ENCODE peak calls at places on chromosomes 12 and 14, in six cellular contexts. One of them, this sample, is unnamed.

GRCh38 chr12:49200882-49201594 is 12.2 kb upstream of the TUBA1A start:
- DNase-seq in SK-N-MC: peak
- DNase-seq in HepG2: no peak
- DNase-seq in uterus: peak
- DNase-seq in kidney: no peak
- DNase-seq in WERI-Rb-1: no peak
- DNase-seq in this sample: peak

GRCh38 chr14:38291681-38292459 is 36.0 kb upstream of the CLEC14A start:
- DNase-seq in SK-N-MC: no peak
- DNase-seq in HepG2: no peak
- DNase-seq in uterus: no peak
- DNase-seq in kidney: no peak
- DNase-seq in WERI-Rb-1: no peak
- DNase-seq in this sample: no peak

GRCh38 chr12:100348657-100349454 is 8.0 kb upstream of the SLC17A8 start:
- DNase-seq in SK-N-MC: peak
- DNase-seq in HepG2: peak
- DNase-seq in uterus: no peak
- DNase-seq in kidney: no peak
- DNase-seq in WERI-Rb-1: no peak
- DNase-seq in this sample: peak

GRCh38 chr12:130816055-130816454 is 23.0 kb downstream of the STX2 start:
- DNase-seq in SK-N-MC: no peak
- DNase-seq in HepG2: no peak
- DNase-seq in uterus: no peak
- DNase-seq in kidney: no peak
- DNase-seq in WERI-Rb-1: no peak
- DNase-seq in this sample: no peak

GRCh38 chr14:72903707-72904106 is 9.8 kb upstream of the DPF3 start:
- DNase-seq in SK-N-MC: no peak
- DNase-seq in HepG2: no peak
- DNase-seq in uterus: no peak
- DNase-seq in kidney: no peak
- DNase-seq in WERI-Rb-1: no peak
- DNase-seq in this sample: no peak

GRCh38 chr12:117760990-117761389 is 207.8 kb downstream of the KSR2 start:
- DNase-seq in SK-N-MC: no peak
- DNase-seq in HepG2: no peak
- DNase-seq in uterus: no peak
- DNase-seq in kidney: peak
- DNase-seq in WERI-Rb-1: no peak
- DNase-seq in this sample: no peak

GRCh38 chr12:6264402-6265037 is 46.0 kb upstream of the PLEKHG6 start:
- DNase-seq in SK-N-MC: no peak
- DNase-seq in HepG2: no peak
- DNase-seq in uterus: no peak
- DNase-seq in kidney: peak
- DNase-seq in WERI-Rb-1: no peak
- DNase-seq in this sample: peak

GRCh38 chr14:69345402-69345801 is 52.7 kb downstream of the ERH start:
- DNase-seq in SK-N-MC: no peak
- DNase-seq in HepG2: no peak
- DNase-seq in uterus: no peak
- DNase-seq in kidney: no peak
- DNase-seq in WERI-Rb-1: peak
- DNase-seq in this sample: peak

GRCh38 chr12:46351861-46352595 is 20.5 kb downstream of the SLC38A2 start:
- DNase-seq in SK-N-MC: no peak
- DNase-seq in HepG2: no peak
- DNase-seq in uterus: no peak
- DNase-seq in kidney: no peak
- DNase-seq in WERI-Rb-1: no peak
- DNase-seq in this sample: no peak

GRCh38 chr14:59362533-59362932 is 102.6 kb downstream of the GPR135 start:
- DNase-seq in SK-N-MC: no peak
- DNase-seq in HepG2: no peak
- DNase-seq in uterus: no peak
- DNase-seq in kidney: no peak
- DNase-seq in WERI-Rb-1: no peak
- DNase-seq in this sample: peak

GRCh38 chr12:19498099-19498498 is 58.8 kb downstream of the AEBP2 start:
- DNase-seq in SK-N-MC: no peak
- DNase-seq in HepG2: no peak
- DNase-seq in uterus: no peak
- DNase-seq in kidney: no peak
- DNase-seq in WERI-Rb-1: no peak
- DNase-seq in this sample: no peak

GRCh38 chr14:77849711-77850110 is 49.8 kb downstream of the ADCK1 start:
- DNase-seq in SK-N-MC: no peak
- DNase-seq in HepG2: no peak
- DNase-seq in uterus: no peak
- DNase-seq in kidney: no peak
- DNase-seq in WERI-Rb-1: no peak
- DNase-seq in this sample: no peak

GRCh38 chr14:39873793-39874192 is 441.6 kb upstream of the FBXO33 start:
- DNase-seq in SK-N-MC: no peak
- DNase-seq in HepG2: no peak
- DNase-seq in uterus: no peak
- DNase-seq in kidney: no peak
- DNase-seq in WERI-Rb-1: no peak
- DNase-seq in this sample: no peak

GRCh38 chr12:110993425-110993824 is 73.0 kb upstream of the MYL2 start:
- DNase-seq in SK-N-MC: no peak
- DNase-seq in HepG2: no peak
- DNase-seq in uterus: no peak
- DNase-seq in kidney: no peak
- DNase-seq in WERI-Rb-1: no peak
- DNase-seq in this sample: no peak

GRCh38 chr12:64806593-64806992 is 17.9 kb upstream of the TBC1D30 start:
- DNase-seq in SK-N-MC: no peak
- DNase-seq in HepG2: no peak
- DNase-seq in uterus: no peak
- DNase-seq in kidney: no peak
- DNase-seq in WERI-Rb-1: no peak
- DNase-seq in this sample: no peak

GRCh38 chr14:92472860-92473259 is 40.7 kb upstream of the RIN3 start:
- DNase-seq in SK-N-MC: no peak
- DNase-seq in HepG2: no peak
- DNase-seq in uterus: no peak
- DNase-seq in kidney: no peak
- DNase-seq in WERI-Rb-1: no peak
- DNase-seq in this sample: no peak

GRCh38 chr14:48936352-48936751 is 649.8 kb downstream of the RPS29 start:
- DNase-seq in SK-N-MC: no peak
- DNase-seq in HepG2: no peak
- DNase-seq in uterus: no peak
- DNase-seq in kidney: no peak
- DNase-seq in WERI-Rb-1: peak
- DNase-seq in this sample: peak

GRCh38 chr12:51898937-51899336 is 8.4 kb upstream of the ACVRL1 start:
- DNase-seq in SK-N-MC: no peak
- DNase-seq in HepG2: no peak
- DNase-seq in uterus: no peak
- DNase-seq in kidney: peak
- DNase-seq in WERI-Rb-1: no peak
- DNase-seq in this sample: no peak

GRCh38 chr12:122471324-122472226 is 29.2 kb downstream of the ZCCHC8 start:
- DNase-seq in SK-N-MC: peak
- DNase-seq in HepG2: peak
- DNase-seq in uterus: peak
- DNase-seq in kidney: no peak
- DNase-seq in WERI-Rb-1: no peak
- DNase-seq in this sample: peak

GRCh38 chr14:104209985-104210520 is 71.7 kb downstream of the KIF26A start:
- DNase-seq in SK-N-MC: no peak
- DNase-seq in HepG2: no peak
- DNase-seq in uterus: no peak
- DNase-seq in kidney: peak
- DNase-seq in WERI-Rb-1: no peak
- DNase-seq in this sample: no peak

GRCh38 chr14:105123981-105124836 is 44.4 kb downstream of the JAG2 start:
- DNase-seq in SK-N-MC: no peak
- DNase-seq in HepG2: no peak
- DNase-seq in uterus: no peak
- DNase-seq in kidney: no peak
- DNase-seq in WERI-Rb-1: no peak
- DNase-seq in this sample: peak

GRCh38 chr12:58416211-58416610 is 474.8 kb downstream of the ATP23 start:
- DNase-seq in SK-N-MC: no peak
- DNase-seq in HepG2: no peak
- DNase-seq in uterus: no peak
- DNase-seq in kidney: no peak
- DNase-seq in WERI-Rb-1: no peak
- DNase-seq in this sample: no peak

GRCh38 chr12:65051196-65051595 is 69.9 kb downstream of the WIF1 start:
- DNase-seq in SK-N-MC: no peak
- DNase-seq in HepG2: no peak
- DNase-seq in uterus: no peak
- DNase-seq in kidney: no peak
- DNase-seq in WERI-Rb-1: no peak
- DNase-seq in this sample: no peak

GRCh38 chr12:122749569-122750332 is 2.9 kb upstream of the DENR start:
- DNase-seq in SK-N-MC: no peak
- DNase-seq in HepG2: no peak
- DNase-seq in uterus: no peak
- DNase-seq in kidney: peak
- DNase-seq in WERI-Rb-1: no peak
- DNase-seq in this sample: no peak

GRCh38 chr14:67837011-67837624 is 17.5 kb downstream of the RAD51B start:
- DNase-seq in SK-N-MC: peak
- DNase-seq in HepG2: peak
- DNase-seq in uterus: peak
- DNase-seq in kidney: no peak
- DNase-seq in WERI-Rb-1: peak
- DNase-seq in this sample: peak

GRCh38 chr12:95922231-95922630 is 20.2 kb downstream of the CCDC38 start:
- DNase-seq in SK-N-MC: no peak
- DNase-seq in HepG2: no peak
- DNase-seq in uterus: no peak
- DNase-seq in kidney: no peak
- DNase-seq in WERI-Rb-1: no peak
- DNase-seq in this sample: no peak

GRCh38 chr14:64234877-64235651 is 59.1 kb downstream of the ESR2 start:
- DNase-seq in SK-N-MC: no peak
- DNase-seq in HepG2: no peak
- DNase-seq in uterus: no peak
- DNase-seq in kidney: peak
- DNase-seq in WERI-Rb-1: peak
- DNase-seq in this sample: no peak
- H3K27ac ChIP-seq in SK-N-MC: no peak
- H3K27ac ChIP-seq in HepG2: no peak
- H3K27ac ChIP-seq in uterus: no peak
- H3K27ac ChIP-seq in kidney: no peak
- H3K27ac ChIP-seq in WERI-Rb-1: no peak
- H3K27ac ChIP-seq in this sample: no peak

GRCh38 chr14:75206190-75206589 is 29.8 kb upstream of the TMED10 start:
- DNase-seq in SK-N-MC: no peak
- DNase-seq in HepG2: no peak
- DNase-seq in uterus: no peak
- DNase-seq in kidney: no peak
- DNase-seq in WERI-Rb-1: no peak
- DNase-seq in this sample: no peak
- H3K27ac ChIP-seq in SK-N-MC: no peak
- H3K27ac ChIP-seq in HepG2: no peak
- H3K27ac ChIP-seq in uterus: no peak
- H3K27ac ChIP-seq in kidney: no peak
- H3K27ac ChIP-seq in WERI-Rb-1: no peak
- H3K27ac ChIP-seq in this sample: no peak

DNA sequence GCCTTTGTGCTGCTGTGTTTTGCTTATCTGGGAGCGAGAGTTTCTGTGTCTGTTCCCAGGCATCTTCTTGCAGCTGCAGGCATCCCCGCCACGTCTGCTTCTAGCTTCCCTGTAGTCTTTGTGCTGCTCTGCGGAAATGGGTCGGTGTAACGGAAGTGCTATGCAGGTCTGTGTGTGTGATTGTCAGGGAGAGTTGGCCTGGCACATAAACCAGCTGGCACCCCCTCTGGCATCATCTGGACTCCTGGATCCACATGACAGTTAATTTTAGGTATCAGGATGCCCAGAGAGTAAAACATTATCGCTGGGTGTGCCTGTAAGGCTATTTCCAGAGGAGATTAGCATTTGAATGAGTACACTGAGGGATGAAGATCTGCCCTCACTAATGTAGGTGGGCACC is 9.4 kb upstream of the OASL start:
- DNase-seq in SK-N-MC: no peak
- DNase-seq in HepG2: no peak
- DNase-seq in uterus: no peak
- DNase-seq in kidney: no peak
- DNase-seq in WERI-Rb-1: no peak
- DNase-seq in this sample: peak
- H3K27ac ChIP-seq in SK-N-MC: no peak
- H3K27ac ChIP-seq in HepG2: no peak
- H3K27ac ChIP-seq in uterus: no peak
- H3K27ac ChIP-seq in kidney: no peak
- H3K27ac ChIP-seq in WERI-Rb-1: no peak
- H3K27ac ChIP-seq in this sample: no peak

GRCh38 chr12:66602483-66603143 is 76.3 kb downstream of the GRIP1 start:
- DNase-seq in SK-N-MC: no peak
- DNase-seq in HepG2: no peak
- DNase-seq in uterus: no peak
- DNase-seq in kidney: no peak
- DNase-seq in WERI-Rb-1: no peak
- DNase-seq in this sample: no peak

GRCh38 chr12:66603458-66603857 is 75.4 kb downstream of the GRIP1 start:
- DNase-seq in SK-N-MC: no peak
- DNase-seq in HepG2: no peak
- DNase-seq in uterus: no peak
- DNase-seq in kidney: no peak
- DNase-seq in WERI-Rb-1: no peak
- DNase-seq in this sample: peak

GRCh38 chr12:66598081-66598480 is 80.8 kb downstream of the GRIP1 start:
- DNase-seq in SK-N-MC: no peak
- DNase-seq in HepG2: no peak
- DNase-seq in uterus: no peak
- DNase-seq in kidney: no peak
- DNase-seq in WERI-Rb-1: no peak
- DNase-seq in this sample: no peak

GRCh38 chr12:66603981-66604380 is 74.9 kb downstream of the GRIP1 start:
- DNase-seq in SK-N-MC: no peak
- DNase-seq in HepG2: no peak
- DNase-seq in uterus: no peak
- DNase-seq in kidney: no peak
- DNase-seq in WERI-Rb-1: no peak
- DNase-seq in this sample: no peak

DNA sequence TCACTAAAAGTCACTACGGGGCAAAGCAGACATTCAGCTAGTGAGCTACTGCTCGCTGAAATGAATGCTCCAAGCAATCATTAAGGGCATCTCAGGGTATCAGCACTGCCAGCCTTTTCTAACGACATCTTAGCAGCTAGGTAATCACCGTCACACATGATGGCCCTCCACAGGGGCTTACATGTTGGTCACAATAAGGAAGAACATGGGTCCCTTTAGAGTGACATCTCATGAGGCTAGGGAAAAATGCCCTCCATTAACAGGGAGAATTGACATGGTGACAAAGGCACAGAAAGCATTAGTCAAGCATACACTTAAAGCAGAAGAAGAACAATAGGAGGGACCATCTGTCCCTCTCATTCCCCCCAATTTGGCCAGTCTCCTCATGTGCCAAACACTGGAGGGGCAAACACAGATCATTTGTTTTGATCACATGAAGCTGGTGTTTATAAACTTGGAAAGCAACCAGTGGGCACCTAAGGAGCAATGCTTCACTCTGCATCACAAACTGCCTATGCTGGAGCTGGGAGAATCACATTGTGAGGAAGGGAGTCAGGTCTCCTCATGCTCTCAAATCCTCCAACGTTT is 78.0 kb downstream of the GRIP1 start:
- DNase-seq in SK-N-MC: no peak
- DNase-seq in HepG2: no peak
- DNase-seq in uterus: no peak
- DNase-seq in kidney: no peak
- DNase-seq in WERI-Rb-1: no peak
- DNase-seq in this sample: no peak
- H3K27ac ChIP-seq in SK-N-MC: no peak
- H3K27ac ChIP-seq in HepG2: no peak
- H3K27ac ChIP-seq in uterus: no peak
- H3K27ac ChIP-seq in kidney: no peak
- H3K27ac ChIP-seq in WERI-Rb-1: no peak
- H3K27ac ChIP-seq in this sample: no peak

This sample was measured in small intestine.